ENCODE peak calls at places on chromosomes 7 and 10, in seven cellular contexts. K is endothelial cell of umbilical vein, P is colonic mucosa, W is coronary artery, T is brain microvascular endothelial cell, Q is AG10803, X is glutamatergic neuron. O is an unnamed sample.

GRCh38 chr10:4945706-4946348 is 17.4 kb upstream of the AKR1C1 start:
- DNase-seq in K (no peak), P (no peak), W (no peak), T (no peak), Q (no peak), X (no peak), O (no peak)

GRCh38 chr10:34311679-34312078 is 503.4 kb downstream of the PARD3 start:
- DNase-seq in K (no peak), P (no peak), W (no peak), T (no peak), Q (no peak), X (no peak), O (no peak)

GRCh38 chr7:87416682-87417587 is 58.5 kb downstream of the ABCB4 start:
- DNase-seq in K (peak), P (peak), W (no peak), T (peak), Q (peak), X (peak), O (no peak)

GRCh38 chr10:44520651-44521050 is 135.8 kb upstream of the CXCL12 start:
- DNase-seq in K (no peak), P (no peak), W (no peak), T (no peak), Q (peak), X (no peak), O (no peak)

GRCh38 chr10:108244443-108245228 is 1080.1 kb upstream of the SORCS1 start:
- DNase-seq in K (no peak), P (no peak), W (no peak), T (no peak), Q (no peak), X (no peak), O (no peak)

GRCh38 chr10:21398549-21399345 is 126.7 kb downstream of the SKIDA1 start:
- DNase-seq in K (no peak), P (no peak), W (no peak), T (no peak), Q (peak), X (no peak), O (no peak)

GRCh38 chr7:84237533-84238173 is 43.1 kb upstream of the SEMA3A start:
- DNase-seq in K (peak), P (no peak), W (no peak), T (peak), Q (peak), X (no peak), O (no peak)

GRCh38 chr10:27147701-27148100 is 6.5 kb downstream of the YME1L1 start:
- DNase-seq in K (no peak), P (no peak), W (no peak), T (no peak), Q (no peak), X (no peak), O (no peak)

GRCh38 chr7:106179256-106179655 is 67.1 kb upstream of the SYPL1 start:
- DNase-seq in K (no peak), P (no peak), W (no peak), T (no peak), Q (no peak), X (no peak), O (no peak)

GRCh38 chr10:117578490-117578889 is 35.9 kb downstream of the EMX2 start:
- DNase-seq in K (no peak), P (no peak), W (no peak), T (no peak), Q (no peak), X (no peak), O (no peak)

GRCh38 chr7:152382244-152382643 is 53.6 kb downstream of the KMT2C start:
- DNase-seq in K (no peak), P (no peak), W (no peak), T (no peak), Q (no peak), X (no peak), O (no peak)

GRCh38 chr7:5703572-5704533 is 77.6 kb downstream of the RNF216 start:
- DNase-seq in K (no peak), P (no peak), W (no peak), T (no peak), Q (no peak), X (no peak), O (no peak)
- TF ChIP-seq CTCF in K (no peak), P (no peak), W (no peak), T (no peak), Q (no peak), X (no peak), O (no peak)

GRCh38 chr7:154837622-154838021 is 165.3 kb downstream of the PAXIP1 start:
- DNase-seq in K (no peak), P (no peak), W (no peak), T (no peak), Q (no peak), X (no peak), O (no peak)

GRCh38 chr7:154835924-154836529 is 166.9 kb downstream of the PAXIP1 start:
- DNase-seq in K (no peak), P (no peak), W (no peak), T (no peak), Q (no peak), X (no peak), O (no peak)

GRCh38 chr7:154833839-154834238 is 169.1 kb downstream of the PAXIP1 start:
- DNase-seq in K (no peak), P (no peak), W (no peak), T (no peak), Q (no peak), X (no peak), O (no peak)

GRCh38 chr7:154837087-154837486 is 165.8 kb downstream of the PAXIP1 start:
- DNase-seq in K (no peak), P (no peak), W (no peak), T (no peak), Q (no peak), X (no peak), O (no peak)

DNA sequence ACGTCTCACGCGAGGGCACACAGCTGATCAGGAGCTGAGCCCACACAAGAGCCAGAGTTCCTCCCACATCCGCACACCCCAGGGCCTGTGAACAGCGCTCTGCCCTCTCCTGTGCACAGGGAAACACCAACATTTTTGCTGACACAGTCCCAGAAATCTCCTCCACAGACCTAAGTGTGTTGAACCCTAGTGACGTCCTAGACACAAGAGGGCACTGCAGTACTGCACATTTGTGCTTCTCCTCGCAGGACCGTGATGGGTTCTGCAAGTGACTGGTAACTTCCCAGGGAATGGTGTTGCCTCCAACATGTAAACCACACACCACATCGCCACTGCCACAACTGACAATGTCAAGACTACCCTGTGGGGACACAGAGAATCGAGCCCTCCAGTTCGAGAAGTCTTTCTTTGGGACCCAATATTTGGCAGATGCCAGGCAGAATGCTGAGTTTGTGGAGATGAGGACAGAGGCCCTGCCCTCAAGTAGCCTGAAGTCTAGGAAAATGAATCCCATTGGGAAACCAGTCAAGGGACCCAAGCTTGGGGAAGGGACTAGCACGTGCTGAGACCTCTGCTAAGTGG is 170.3 kb downstream of the PAXIP1 start:
- DNase-seq in K (no peak), P (peak), W (no peak), T (no peak), Q (no peak), X (no peak), O (no peak)
- TF ChIP-seq CTCF in K (no peak), P (peak), W (no peak), T (no peak), Q (no peak), X (no peak), O (no peak)

GRCh38 chr10:71831646-71832552 is 19.2 kb downstream of the PSAP start:
- DNase-seq in K (no peak), P (no peak), W (no peak), T (peak), Q (peak), X (no peak), O (no peak)
- TF ChIP-seq CTCF in K (no peak), P (no peak), W (no peak), T (peak), Q (no peak), X (no peak), O (no peak)

DNA sequence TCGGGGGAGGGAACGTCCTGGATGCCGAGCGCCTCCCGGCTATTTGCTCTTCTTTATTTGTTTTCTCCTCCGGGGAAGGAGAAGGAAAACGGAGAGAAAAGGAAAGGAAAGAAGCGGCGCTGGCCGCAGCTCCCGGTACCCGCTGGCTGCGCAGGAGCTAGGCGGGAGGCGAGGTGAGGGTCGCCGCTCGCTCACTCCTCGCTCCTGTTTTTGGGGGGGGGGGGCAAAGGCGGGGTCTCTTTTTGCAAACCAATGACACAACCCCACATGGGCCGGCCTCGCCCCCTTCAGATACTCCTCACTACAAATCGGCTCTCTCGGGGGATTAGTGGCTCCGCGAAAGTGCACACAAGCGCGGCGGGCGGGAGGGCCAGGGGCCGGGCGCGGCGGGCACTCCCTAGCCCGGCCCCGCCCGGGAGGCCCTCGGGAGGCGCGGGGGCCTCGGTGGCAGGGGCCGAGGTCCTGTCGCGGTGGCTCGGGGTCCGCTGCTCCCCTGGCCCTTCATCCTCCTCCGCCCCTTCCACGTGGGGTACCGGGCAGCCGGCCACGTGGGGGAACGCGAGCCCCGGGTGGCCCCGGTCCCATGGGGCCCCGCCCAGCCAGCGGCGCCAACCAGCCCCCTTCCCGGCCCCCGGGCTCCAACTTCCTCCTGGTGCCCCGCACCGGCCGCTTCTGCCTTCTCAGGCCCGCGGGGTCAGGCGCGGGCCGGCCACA is 650 bp upstream of the CTBP2 start:
- DNase-seq in K (peak), P (peak), W (peak), T (peak), Q (peak), X (peak), O (peak)
- TF ChIP-seq CTCF in K (peak), P (no peak), W (no peak), T (peak), Q (no peak), X (peak), O (peak)

GRCh38 chr10:12975266-12975665 is 26.2 kb downstream of the CCDC3 start:
- DNase-seq in K (no peak), P (no peak), W (peak), T (no peak), Q (no peak), X (no peak), O (no peak)
- TF ChIP-seq CTCF in K (peak), P (no peak), W (peak), T (peak), Q (no peak), X (no peak), O (peak)

GRCh38 chr10:103396067-103396788 is at the start of the genes ATP5MK and PDCD11:
- DNase-seq in K (peak), P (peak), W (peak), T (peak), Q (peak), X (peak), O (peak)
- TF ChIP-seq CTCF in K (peak), P (no peak), W (no peak), T (peak), Q (peak), X (no peak), O (peak)

DNA sequence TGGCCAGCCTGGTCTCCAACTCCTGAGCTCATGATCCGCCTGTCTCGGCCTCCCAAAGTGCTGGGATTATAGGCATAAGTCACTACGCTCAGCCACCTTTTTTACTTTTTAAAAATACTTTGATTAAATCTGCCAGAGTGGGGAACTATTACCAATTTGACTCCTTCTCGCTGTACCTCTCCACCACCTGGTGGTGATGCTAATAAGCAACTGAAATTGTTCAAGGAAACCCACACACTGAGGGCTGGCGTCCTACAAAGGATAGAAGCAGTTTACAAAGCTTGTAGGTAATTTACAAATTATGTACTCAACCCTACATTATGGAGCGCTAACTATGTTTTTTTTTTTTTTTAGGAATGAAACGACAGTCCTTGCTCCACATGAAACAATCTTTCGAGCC is 111.1 kb downstream of the CPED1 start:
- DNase-seq in K (no peak), P (no peak), W (no peak), T (no peak), Q (no peak), X (no peak), O (no peak)
- TF ChIP-seq CTCF in K (no peak), P (no peak), W (no peak), T (peak), Q (peak), X (peak), O (peak)

GRCh38 chr7:137335814-137336213 is 7.7 kb downstream of the PTN start:
- DNase-seq in K (no peak), P (no peak), W (no peak), T (no peak), Q (no peak), X (no peak), O (no peak)
- TF ChIP-seq CTCF in K (no peak), P (no peak), W (no peak), T (no peak), Q (no peak), X (no peak), O (no peak)

DNA sequence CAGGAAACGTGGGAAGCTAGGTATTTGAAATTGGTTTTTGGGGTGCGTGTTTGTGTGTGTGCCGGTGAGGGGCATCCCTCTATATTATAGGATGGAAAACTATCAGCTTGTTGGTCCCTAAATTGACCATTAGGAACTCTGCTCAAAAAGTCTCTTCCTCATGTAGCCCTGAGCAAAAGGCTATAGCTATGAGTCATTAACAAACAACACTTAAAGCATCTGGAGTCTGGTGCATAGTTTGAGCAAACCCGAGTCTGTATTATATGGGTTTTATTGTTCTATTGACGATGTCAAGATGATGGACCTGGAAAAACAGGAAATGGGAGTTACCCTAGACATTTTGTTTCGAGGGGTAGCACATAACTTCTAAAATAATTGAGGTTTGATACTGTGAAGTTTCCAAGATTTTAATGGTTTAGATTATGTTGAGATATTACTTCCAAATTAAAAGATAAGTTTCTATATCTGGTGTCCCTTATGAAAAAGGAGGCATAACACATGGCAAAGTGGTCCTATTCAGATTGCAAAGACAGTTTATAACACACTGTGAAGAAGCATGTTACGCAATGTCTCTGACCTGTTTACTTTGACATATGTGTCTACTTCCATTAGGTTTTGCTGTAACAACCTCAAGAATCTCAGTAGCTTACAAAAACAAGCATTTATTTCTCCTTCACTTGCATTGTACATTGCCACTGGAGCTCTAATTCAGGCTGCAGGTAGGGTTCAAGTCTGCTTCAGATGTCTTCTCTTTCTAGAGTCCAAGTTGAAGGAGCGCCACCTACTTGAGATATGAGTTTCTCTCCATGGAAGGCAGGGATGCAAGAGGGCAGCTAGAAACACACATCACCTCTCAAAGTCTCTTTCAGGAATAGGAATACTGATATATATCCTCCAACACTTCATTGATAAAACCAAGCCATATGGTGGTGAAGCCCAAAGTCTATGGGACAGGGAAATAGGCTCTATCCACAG is 357.7 kb downstream of the PHF14 start:
- DNase-seq in K (no peak), P (no peak), W (no peak), T (no peak), Q (no peak), X (no peak), O (no peak)
- TF ChIP-seq CTCF in K (no peak), P (no peak), W (no peak), T (no peak), Q (no peak), X (no peak), O (no peak)

GRCh38 chr10:51961401-51961800 is 262.0 kb upstream of the CSTF2T start:
- DNase-seq in K (no peak), P (no peak), W (no peak), T (no peak), Q (no peak), X (no peak), O (no peak)

GRCh38 chr10:51960494-51960895 is 261.1 kb upstream of the CSTF2T start:
- DNase-seq in K (peak), P (no peak), W (no peak), T (peak), Q (peak), X (no peak), O (no peak)

GRCh38 chr10:51965451-51965850 is 266.1 kb upstream of the CSTF2T start:
- DNase-seq in K (no peak), P (no peak), W (no peak), T (no peak), Q (no peak), X (no peak), O (no peak)

DNA sequence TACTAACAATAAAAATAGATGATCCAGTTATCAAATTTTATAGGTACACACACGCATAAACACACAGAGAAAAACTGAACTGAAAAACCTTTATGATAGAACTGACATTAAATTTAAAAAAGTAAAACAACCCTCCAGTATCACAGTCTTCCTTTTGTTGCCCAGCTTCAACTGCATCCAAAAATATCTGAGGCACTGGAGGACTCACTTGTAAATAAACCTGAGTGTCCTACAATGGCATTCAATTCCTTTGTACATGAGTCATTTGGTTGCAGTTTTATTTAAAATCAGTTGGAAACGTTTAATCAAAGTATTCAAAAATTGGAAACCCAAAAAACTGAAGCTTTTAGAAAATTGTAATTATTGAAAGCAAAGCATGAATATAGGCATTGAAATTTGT is 265.2 kb upstream of the CSTF2T start:
- DNase-seq in K (no peak), P (no peak), W (no peak), T (no peak), Q (peak), X (no peak), O (no peak)
- TF ChIP-seq CTCF in K (no peak), P (no peak), W (no peak), T (no peak), Q (no peak), X (no peak), O (no peak)